ENCODE peak calls at places on chromosomes 6 and 20, in five cellular contexts. B is mesothelial cell of epicardium, R is H9, I is A673, D is prostate gland. L is an unnamed sample.

GRCh38 chr20:19688031-19688806 is 69.8 kb upstream of the RIN2 start:
- DNase-seq in B (no peak), R (peak), I (peak), D (peak), L (no peak)

GRCh38 chr6:115618311-115618710 is 442.4 kb downstream of the FRK start:
- DNase-seq in B (no peak), R (no peak), I (no peak), D (no peak), L (no peak)

GRCh38 chr6:107536183-107536582 is 46.3 kb downstream of the SOBP start:
- DNase-seq in B (no peak), R (no peak), I (no peak), D (no peak), L (no peak)

GRCh38 chr6:11030904-11031303 is 13.2 kb downstream of the ELOVL2 start:
- DNase-seq in B (no peak), R (no peak), I (no peak), D (no peak), L (no peak)

GRCh38 chr20:24775966-24776365 is 173.1 kb upstream of the CST7 start:
- DNase-seq in B (no peak), R (no peak), I (no peak), D (no peak), L (no peak)

GRCh38 chr6:4856779-4857178 is 80.6 kb downstream of the CDYL start:
- DNase-seq in B (no peak), R (no peak), I (no peak), D (no peak), L (no peak)

GRCh38 chr6:98832282-98833100 is 1.9 kb upstream of the POU3F2 start:
- DNase-seq in B (peak), R (no peak), I (peak), D (no peak), L (no peak)

GRCh38 chr20:61719691-61720347 is 345.9 kb downstream of the TAF4 start:
- DNase-seq in B (no peak), R (no peak), I (no peak), D (no peak), L (peak)

GRCh38 chr20:53735536-53736050 is 142.0 kb upstream of the ZNF217 start:
- DNase-seq in B (no peak), R (no peak), I (no peak), D (no peak), L (no peak)

GRCh38 chr20:57458400-57459160 is 66.4 kb downstream of the CTCFL start:
- DNase-seq in B (no peak), R (no peak), I (no peak), D (peak), L (no peak)

GRCh38 chr6:166826264-166826663 is 130.1 kb downstream of the RNASET2 start:
- DNase-seq in B (no peak), R (no peak), I (no peak), D (no peak), L (no peak)

GRCh38 chr20:31853481-31853880 is 8.1 kb upstream of the FOXS1 start:
- DNase-seq in B (no peak), R (no peak), I (no peak), D (no peak), L (no peak)

GRCh38 chr6:77462359-77463307 is 658 bp downstream of the HTR1B start:
- DNase-seq in B (no peak), R (peak), I (no peak), D (no peak), L (no peak)

GRCh38 chr20:48877299-48877698 is 44.2 kb upstream of the ARFGEF2 start:
- DNase-seq in B (no peak), R (no peak), I (no peak), D (peak), L (no peak)
- TF ChIP-seq CTCF in B (no peak), R (no peak), I (no peak), D (no peak), L (no peak)

GRCh38 chr6:46421939-46422338 is 69.3 kb downstream of the RCAN2 start:
- DNase-seq in B (no peak), R (peak), I (peak), D (no peak), L (no peak)

GRCh38 chr6:46422619-46423018 is 68.6 kb downstream of the RCAN2 start:
- DNase-seq in B (no peak), R (no peak), I (no peak), D (no peak), L (no peak)

GRCh38 chr6:46419576-46420002 is 71.7 kb downstream of the RCAN2 start:
- DNase-seq in B (no peak), R (peak), I (peak), D (peak), L (no peak)

GRCh38 chr6:46421239-46421638 is 70.0 kb downstream of the RCAN2 start:
- DNase-seq in B (no peak), R (no peak), I (peak), D (no peak), L (no peak)
- TF ChIP-seq CTCF in B (no peak), R (no peak), I (no peak), D (no peak), L (no peak)

DNA sequence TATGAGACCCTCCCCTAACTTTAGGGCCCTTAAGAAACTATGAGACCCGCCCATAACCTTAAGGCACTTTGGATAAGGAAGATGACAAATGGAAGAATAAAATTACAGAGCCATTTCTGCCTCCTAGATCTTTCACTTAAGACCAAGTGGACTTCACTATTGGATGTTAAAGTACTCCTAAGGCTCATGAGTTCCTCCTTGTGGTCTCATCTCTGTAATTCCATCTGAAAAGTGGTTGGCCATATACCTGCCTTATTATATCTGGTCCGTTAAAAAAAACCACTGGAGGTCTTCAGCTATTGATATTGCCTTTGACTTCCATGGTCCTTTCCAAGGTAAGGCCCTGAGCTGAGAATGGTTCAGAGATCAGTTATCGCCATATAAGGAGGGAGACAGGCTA is 310.3 kb downstream of the EYA4 start:
- DNase-seq in B (no peak), R (no peak), I (no peak), D (no peak), L (no peak)
- TF ChIP-seq CTCF in B (no peak), R (no peak), I (no peak), D (no peak), L (no peak)

GRCh38 chr20:56200456-56200855 is 48.1 kb upstream of the MC3R start:
- DNase-seq in B (no peak), R (no peak), I (no peak), D (no peak), L (no peak)
- TF ChIP-seq CTCF in B (peak), R (peak), I (peak), D (no peak), L (no peak)

DNA sequence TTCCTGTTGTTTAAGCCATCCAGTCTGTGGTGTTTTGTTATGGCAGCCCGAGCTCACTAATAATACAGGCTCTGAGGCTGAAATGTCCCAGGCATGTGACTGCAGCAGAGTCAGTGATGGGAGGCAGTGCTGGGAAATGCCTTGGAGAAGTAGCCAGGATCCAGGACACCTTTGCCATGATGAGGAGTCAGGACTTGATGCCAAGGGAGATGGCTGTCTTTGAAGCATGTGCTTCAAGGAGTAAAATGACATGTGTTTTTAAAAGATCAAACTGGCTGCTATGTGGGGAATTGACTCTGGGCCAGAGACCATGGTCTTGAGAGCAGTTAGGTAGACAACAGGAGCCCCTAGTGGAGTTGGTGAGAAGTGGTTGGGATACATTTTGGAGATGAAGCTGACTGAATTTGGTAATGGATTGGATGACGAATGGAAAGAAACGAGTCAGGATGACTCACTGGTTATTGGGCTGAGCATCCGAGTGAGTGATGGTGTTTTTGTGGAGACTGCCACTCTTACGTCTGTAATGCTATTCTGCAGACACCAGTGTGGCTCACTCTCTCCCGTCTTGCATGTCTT is 322.2 kb downstream of the PLCB1 start:
- DNase-seq in B (no peak), R (peak), I (peak), D (no peak), L (no peak)
- TF ChIP-seq CTCF in B (no peak), R (peak), I (peak), D (no peak), L (no peak)

DNA sequence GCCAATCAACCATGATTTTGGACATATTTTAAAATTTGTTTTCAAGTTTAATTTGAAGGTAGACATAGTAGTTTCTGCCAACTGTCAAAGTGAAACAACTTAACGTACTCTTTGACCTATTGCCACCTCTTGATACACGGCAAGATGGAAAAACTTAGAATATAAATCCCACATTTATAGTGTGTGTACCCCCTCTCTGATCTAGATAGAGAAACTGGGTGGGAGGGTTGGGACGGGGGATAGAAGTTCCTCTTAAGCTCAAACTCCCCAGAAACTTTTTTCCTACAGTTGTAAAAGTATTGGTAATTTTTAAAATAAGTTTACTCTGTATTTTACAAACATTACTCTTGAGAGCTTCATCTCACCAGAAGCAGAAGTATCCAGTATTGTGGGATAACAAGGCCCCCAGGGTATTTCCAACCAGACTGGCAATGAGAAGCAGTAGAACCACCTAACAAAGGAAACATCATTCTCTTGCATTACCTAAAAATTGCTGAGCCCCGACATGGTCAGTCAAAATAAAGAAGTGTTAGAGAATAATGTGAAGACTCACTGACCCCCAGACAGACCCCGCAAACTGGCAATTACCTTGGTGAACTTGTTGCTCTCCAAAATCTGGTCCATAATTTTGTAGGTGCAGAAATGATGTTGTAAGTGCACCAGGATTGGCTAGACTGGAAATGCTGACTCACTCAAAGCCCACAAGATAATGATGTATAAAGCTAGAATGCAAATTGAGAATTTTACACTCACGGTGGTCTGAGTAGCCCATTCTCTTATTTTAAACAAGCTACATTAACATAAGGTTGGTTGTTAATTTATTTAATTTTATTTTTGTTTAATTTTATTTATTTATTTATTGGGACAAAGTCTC is 74.7 kb upstream of the TNFAIP3 start:
- DNase-seq in B (no peak), R (no peak), I (no peak), D (no peak), L (no peak)
- TF ChIP-seq CTCF in B (no peak), R (no peak), I (no peak), D (no peak), L (no peak)

DNA sequence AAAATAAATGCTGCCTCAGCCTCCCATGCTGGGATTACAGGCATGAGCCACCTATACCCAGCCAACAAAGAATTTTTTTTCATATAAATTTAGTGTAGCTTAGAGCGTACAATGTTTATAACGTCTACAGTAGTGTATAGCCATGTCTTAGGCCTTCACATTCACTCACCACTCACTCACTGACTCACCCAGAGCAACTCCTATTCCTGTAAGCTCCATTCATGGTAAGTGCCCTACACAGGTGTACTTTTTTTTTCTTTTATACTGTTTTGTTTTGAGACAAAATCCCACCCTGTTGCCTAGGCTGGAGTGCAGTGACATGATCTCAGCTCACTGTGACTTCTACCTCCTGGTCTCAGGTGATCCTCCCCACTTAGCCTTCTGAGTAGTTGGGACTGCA is 2.5 kb upstream of the ZBTB24 start:
- DNase-seq in B (no peak), R (no peak), I (no peak), D (no peak), L (no peak)
- TF ChIP-seq CTCF in B (no peak), R (no peak), I (no peak), D (no peak), L (no peak)